ENCODE peak calls at places on chromosomes 12 and 14, in five cellular contexts. One of them, this sample, is unnamed.

GRCh38 chr12:49636979-49637378 is 13.6 kb downstream of the PRPF40B start:
- DNase-seq in T-helper 2 cell: peak; percentile 78
- DNase-seq in WTC11: peak; percentile 63
- DNase-seq in effector memory CD8-positive, alpha-beta T cell: peak; percentile 42
- DNase-seq in GM18507: peak; percentile 61
- DNase-seq in this sample: peak; percentile 83

GRCh38 chr12:124305136-124305535 is 10.2 kb downstream of the RFLNA start:
- DNase-seq in effector memory CD8-positive, alpha-beta T cell: no peak
- DNase-seq in T-helper 2 cell: no peak
- DNase-seq in GM18507: no peak
- DNase-seq in WTC11: no peak
- DNase-seq in this sample: no peak

GRCh38 chr12:124938606-124939427 is 24.4 kb upstream of the UBC start:
- DNase-seq in WTC11: peak; percentile 44
- DNase-seq in GM18507: no peak
- DNase-seq in effector memory CD8-positive, alpha-beta T cell: peak; percentile 48
- DNase-seq in T-helper 2 cell: peak; percentile 87
- DNase-seq in this sample: no peak

GRCh38 chr14:39451811-39452210 is 19.6 kb upstream of the FBXO33 start:
- DNase-seq in WTC11: no peak
- DNase-seq in effector memory CD8-positive, alpha-beta T cell: no peak
- DNase-seq in GM18507: no peak
- DNase-seq in T-helper 2 cell: peak; percentile 62
- DNase-seq in this sample: no peak

GRCh38 chr12:13383379-13383778 is 186.9 kb downstream of the EMP1 start:
- DNase-seq in T-helper 2 cell: no peak
- DNase-seq in effector memory CD8-positive, alpha-beta T cell: no peak
- DNase-seq in WTC11: no peak
- DNase-seq in GM18507: no peak
- DNase-seq in this sample: no peak

GRCh38 chr12:94140556-94140955 is 7.8 kb upstream of the PLXNC1 start:
- DNase-seq in WTC11: peak; percentile 69
- DNase-seq in T-helper 2 cell: peak; percentile 68
- DNase-seq in GM18507: no peak
- DNase-seq in effector memory CD8-positive, alpha-beta T cell: peak; percentile 40
- DNase-seq in this sample: peak; percentile 72

GRCh38 chr12:92930421-92930820 is 1.3 kb upstream of the EEA1 start:
- DNase-seq in GM18507: no peak
- DNase-seq in T-helper 2 cell: no peak
- DNase-seq in WTC11: no peak
- DNase-seq in effector memory CD8-positive, alpha-beta T cell: no peak
- DNase-seq in this sample: no peak

GRCh38 chr14:100591453-100592371 is 4.5 kb upstream of the BEGAIN start:
- DNase-seq in T-helper 2 cell: no peak
- DNase-seq in GM18507: no peak
- DNase-seq in effector memory CD8-positive, alpha-beta T cell: no peak
- DNase-seq in WTC11: peak; percentile 4
- DNase-seq in this sample: no peak

GRCh38 chr14:55097894-55098560 is 31.0 kb upstream of the LGALS3 start:
- DNase-seq in GM18507: peak; percentile 64
- DNase-seq in WTC11: no peak
- DNase-seq in effector memory CD8-positive, alpha-beta T cell: peak; percentile 33
- DNase-seq in T-helper 2 cell: peak; percentile 88
- DNase-seq in this sample: no peak

GRCh38 chr14:101359221-101360044 is 201.9 kb upstream of the DIO3 start:
- DNase-seq in T-helper 2 cell: no peak
- DNase-seq in WTC11: no peak
- DNase-seq in GM18507: no peak
- DNase-seq in effector memory CD8-positive, alpha-beta T cell: no peak
- DNase-seq in this sample: no peak

GRCh38 chr12:121753844-121754264 is 39.6 kb downstream of the RHOF start:
- DNase-seq in WTC11: no peak
- DNase-seq in effector memory CD8-positive, alpha-beta T cell: no peak
- DNase-seq in T-helper 2 cell: no peak
- DNase-seq in GM18507: no peak
- DNase-seq in this sample: no peak

GRCh38 chr12:93894391-93895095 is 217.4 kb downstream of the CRADD start:
- DNase-seq in effector memory CD8-positive, alpha-beta T cell: no peak
- DNase-seq in GM18507: no peak
- DNase-seq in T-helper 2 cell: no peak
- DNase-seq in WTC11: no peak
- DNase-seq in this sample: no peak

GRCh38 chr14:72049462-72049861 is 117.2 kb downstream of the RGS6 start:
- DNase-seq in effector memory CD8-positive, alpha-beta T cell: no peak
- DNase-seq in GM18507: no peak
- DNase-seq in T-helper 2 cell: peak; percentile 95
- DNase-seq in WTC11: no peak
- DNase-seq in this sample: no peak

GRCh38 chr12:119693006-119693405 is 25.1 kb downstream of the PRKAB1 start:
- DNase-seq in WTC11: no peak
- DNase-seq in T-helper 2 cell: no peak
- DNase-seq in GM18507: no peak
- DNase-seq in effector memory CD8-positive, alpha-beta T cell: no peak
- DNase-seq in this sample: no peak

GRCh38 chr14:85444685-85445084 is 85.3 kb upstream of the FLRT2 start:
- DNase-seq in WTC11: no peak
- DNase-seq in GM18507: no peak
- DNase-seq in effector memory CD8-positive, alpha-beta T cell: no peak
- DNase-seq in T-helper 2 cell: no peak
- DNase-seq in this sample: peak; percentile 14

GRCh38 chr12:55736780-55737580 is 5.9 kb upstream of the GDF11 start:
- DNase-seq in GM18507: no peak
- DNase-seq in T-helper 2 cell: peak; percentile 69
- DNase-seq in effector memory CD8-positive, alpha-beta T cell: peak; percentile 27
- DNase-seq in WTC11: peak; percentile 94
- DNase-seq in this sample: peak; percentile 82

GRCh38 chr14:49879683-49880204 is 13.1 kb upstream of the ARF6 start:
- DNase-seq in GM18507: no peak
- DNase-seq in WTC11: peak; percentile 67
- DNase-seq in T-helper 2 cell: peak; percentile 87
- DNase-seq in effector memory CD8-positive, alpha-beta T cell: peak; percentile 39
- DNase-seq in this sample: peak; percentile 65

GRCh38 chr14:94026886-94027469 is 838 bp downstream of the OTUB2 start:
- DNase-seq in GM18507: no peak
- DNase-seq in T-helper 2 cell: no peak
- DNase-seq in WTC11: no peak
- DNase-seq in effector memory CD8-positive, alpha-beta T cell: no peak
- DNase-seq in this sample: peak; percentile 41

GRCh38 chr12:130634866-130635265 is 81.2 kb downstream of the RIMBP2 start:
- DNase-seq in effector memory CD8-positive, alpha-beta T cell: no peak
- DNase-seq in GM18507: no peak
- DNase-seq in T-helper 2 cell: no peak
- DNase-seq in WTC11: no peak
- DNase-seq in this sample: no peak

GRCh38 chr14:36949371-36949770 is 223.0 kb downstream of the SLC25A21 start:
- DNase-seq in T-helper 2 cell: no peak
- DNase-seq in effector memory CD8-positive, alpha-beta T cell: no peak
- DNase-seq in GM18507: no peak
- DNase-seq in WTC11: no peak
- DNase-seq in this sample: no peak

GRCh38 chr14:74135386-74135785 is 50.6 kb downstream of the LIN52 start:
- DNase-seq in T-helper 2 cell: peak; percentile 45
- DNase-seq in GM18507: no peak
- DNase-seq in WTC11: no peak
- DNase-seq in effector memory CD8-positive, alpha-beta T cell: no peak
- DNase-seq in this sample: no peak

GRCh38 chr12:26845984-26846383 is 13.0 kb upstream of the ITPR2 start:
- DNase-seq in WTC11: no peak
- DNase-seq in effector memory CD8-positive, alpha-beta T cell: no peak
- DNase-seq in GM18507: no peak
- DNase-seq in T-helper 2 cell: no peak
- DNase-seq in this sample: no peak

GRCh38 chr14:89489796-89490506 is 72.9 kb upstream of the FOXN3 start:
- DNase-seq in GM18507: no peak
- DNase-seq in T-helper 2 cell: no peak
- DNase-seq in effector memory CD8-positive, alpha-beta T cell: no peak
- DNase-seq in WTC11: no peak
- DNase-seq in this sample: no peak

GRCh38 chr14:55077155-55077554 is 25.7 kb downstream of the MAPK1IP1L start:
- DNase-seq in WTC11: no peak
- DNase-seq in GM18507: no peak
- DNase-seq in effector memory CD8-positive, alpha-beta T cell: no peak
- DNase-seq in T-helper 2 cell: peak; percentile 74
- DNase-seq in this sample: no peak

This sample was measured in iPS-NIHi11.